ENCODE peak calls at places on chromosome 15, in six cellular contexts. B is K562, M is GM12878, I is GM12891, Q is SK-N-SH, A is H1. X is an unnamed sample.
A peak's percentile ranks its signal among the peaks of the same experiment; 100 is the strongest.

GRCh38 chr15:95558916-95559315 is 771.6 kb upstream of the NR2F2 start:
- DNase-seq in B (no peak), M (no peak), I (no peak), Q (no peak), A (no peak), X (no peak)

GRCh38 chr15:89106200-89106599 is 17.9 kb downstream of the ABHD2 start:
- DNase-seq in B (no peak), M (no peak), I (no peak), Q (no peak), A (no peak), X (no peak)

GRCh38 chr15:50552238-50552637 is 5.8 kb upstream of the USP50 start:
- DNase-seq in B (no peak), M (no peak), I (no peak), Q (no peak), A (no peak), X (no peak)

GRCh38 chr15:35705885-35706590 is 160.1 kb upstream of the DPH6 start:
- DNase-seq in B (no peak), M (no peak), I (no peak), Q (no peak), A (no peak), X (no peak)

GRCh38 chr15:44580105-44580504 is 43.2 kb downstream of the EIF3J start:
- DNase-seq in B (no peak), M (no peak), I (no peak), Q (no peak), A (no peak), X (no peak)

GRCh38 chr15:33857726-33858125 is 110.6 kb upstream of the CHRM5 start:
- DNase-seq in B (no peak), M (no peak), I (no peak), Q (no peak), A (no peak), X (no peak)

GRCh38 chr15:34154725-34155204 is 52.9 kb downstream of the PGBD4 start:
- DNase-seq in B (no peak), M (no peak), I (no peak), Q (no peak), A (no peak), X (no peak)

GRCh38 chr15:51833782-51834181 is 4.3 kb downstream of the TMOD3 start:
- DNase-seq in B (no peak), M (no peak), I (no peak), Q (no peak), A (no peak), X (no peak)

GRCh38 chr15:65196637-65197336 is 11.6 kb upstream of the CLPX start:
- DNase-seq in B (no peak), M (no peak), I (no peak), Q (no peak), A (peak; percentile 56), X (no peak)

GRCh38 chr15:63858881-63859280 is 25.1 kb upstream of the HERC1 start:
- DNase-seq in B (no peak), M (no peak), I (no peak), Q (no peak), A (no peak), X (no peak)

GRCh38 chr15:57218826-57219576 is 157.3 kb upstream of the CGNL1 start:
- DNase-seq in B (no peak), M (no peak), I (no peak), Q (peak; percentile 27), A (no peak), X (no peak)

GRCh38 chr15:65192016-65192415 is 6.9 kb upstream of the CLPX start:
- DNase-seq in B (no peak), M (no peak), I (no peak), Q (no peak), A (no peak), X (no peak)

GRCh38 chr15:48360841-48361240 is 29.6 kb downstream of the DUT start:
- DNase-seq in B (no peak), M (no peak), I (no peak), Q (no peak), A (no peak), X (no peak)

GRCh38 chr15:42094512-42094963 is at the start of gene PLA2G4D:
- DNase-seq in B (no peak), M (no peak), I (no peak), Q (no peak), A (no peak), X (no peak)

GRCh38 chr15:101596633-101597032 is 55.5 kb downstream of the TM2D3 start:
- DNase-seq in B (no peak), M (no peak), I (no peak), Q (no peak), A (no peak), X (no peak)

GRCh38 chr15:36777941-36778340 is 198.5 kb downstream of the CDIN1 start:
- DNase-seq in B (no peak), M (no peak), I (no peak), Q (no peak), A (no peak), X (no peak)

GRCh38 chr15:100049936-100050876 is 291.6 kb downstream of the ADAMTS17 start:
- DNase-seq in B (no peak), M (no peak), I (no peak), Q (no peak), A (no peak), X (no peak)

GRCh38 chr15:101046826-101047225 is 127.7 kb downstream of the LRRK1 start:
- DNase-seq in B (no peak), M (no peak), I (no peak), Q (no peak), A (peak; percentile 33), X (no peak)

GRCh38 chr15:36605626-36606263 is 26.3 kb downstream of the CDIN1 start:
- DNase-seq in B (no peak), M (no peak), I (no peak), Q (no peak), A (no peak), X (no peak)

GRCh38 chr15:98859149-98859548 is 148.4 kb downstream of the PGPEP1L start:
- DNase-seq in B (no peak), M (no peak), I (no peak), Q (no peak), A (no peak), X (no peak)

GRCh38 chr15:78058401-78058935 is 19.0 kb downstream of the TBC1D2B start:
- DNase-seq in B (no peak), M (no peak), I (no peak), Q (no peak), A (no peak), X (no peak)

GRCh38 chr15:39235084-39235795 is 345.6 kb upstream of the THBS1 start:
- DNase-seq in B (no peak), M (no peak), I (no peak), Q (no peak), A (no peak), X (no peak)
- TF ChIP-seq POLR2AphosphoS5 in B (no peak), M (no peak), I (no peak), Q (peak; percentile 50), A (no peak), X (no peak)

DNA sequence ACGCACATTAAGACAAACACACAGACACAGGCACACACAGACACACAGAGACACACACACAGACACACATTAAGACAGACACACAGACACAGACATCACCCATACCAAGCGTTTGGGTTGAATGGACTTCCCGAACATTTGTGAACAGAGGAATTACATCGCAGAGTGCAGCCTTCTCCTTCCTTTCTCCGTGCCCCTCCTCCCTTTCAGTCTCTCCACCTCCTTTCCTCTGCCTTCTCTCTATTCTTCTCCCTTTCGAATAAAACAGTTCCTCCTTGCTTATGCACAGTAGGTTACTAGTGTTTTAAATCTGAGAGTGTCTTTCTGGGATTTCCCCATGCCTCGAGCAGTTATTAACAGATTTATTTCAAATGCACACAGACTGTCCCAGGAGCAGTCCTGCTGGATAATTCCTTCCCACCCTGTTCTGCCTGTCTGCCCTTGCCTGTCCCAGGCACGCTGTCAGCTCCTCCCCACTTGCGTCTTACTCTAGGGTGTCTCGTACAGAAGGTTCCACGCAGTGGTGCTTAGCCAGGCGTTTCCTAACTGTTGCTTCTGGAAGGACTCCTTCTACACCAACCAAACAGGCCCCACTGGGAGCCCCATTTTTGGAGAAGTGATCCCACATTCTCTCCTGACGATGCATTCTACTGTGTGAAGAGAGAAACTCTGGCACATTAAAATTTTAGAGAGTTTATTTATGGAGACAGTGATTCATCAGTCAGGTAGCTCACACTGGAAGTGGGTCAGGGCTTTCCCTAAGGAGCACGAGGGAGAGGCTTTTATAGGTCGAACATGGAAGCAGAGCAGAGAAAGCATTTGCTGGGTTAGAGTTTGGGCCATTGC is 163.8 kb downstream of the SV2B start:
- DNase-seq in B (no peak), M (no peak), I (no peak), Q (no peak), A (no peak), X (no peak)
- TF ChIP-seq TAF1 in B (no peak), M (no peak), I (no peak), Q (no peak), A (no peak), X (no peak)

DNA sequence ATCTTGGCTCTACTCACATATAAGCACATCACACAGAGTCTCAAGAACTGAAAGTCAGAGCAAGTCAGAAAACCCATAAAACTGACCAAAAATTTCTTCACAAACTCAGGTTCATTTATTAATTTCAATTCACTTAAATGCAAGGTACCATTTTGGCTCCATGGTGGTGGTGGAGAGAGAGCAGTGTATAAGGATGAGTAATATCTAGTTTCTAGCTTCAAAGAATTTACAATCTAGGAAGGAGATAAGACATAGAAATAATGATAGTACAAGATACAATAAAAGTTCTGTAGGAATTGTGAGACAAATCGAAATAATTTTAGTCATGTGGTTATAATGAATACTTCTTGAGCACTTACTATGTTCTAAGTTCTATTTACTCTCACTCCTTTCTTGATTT is 6.7 kb upstream of the TP53BP1 start:
- DNase-seq in B (no peak), M (no peak), I (no peak), Q (no peak), A (no peak), X (no peak)
- TF ChIP-seq POLR2AphosphoS5 in B (no peak), M (no peak), I (no peak), Q (no peak), A (no peak), X (no peak)

DNA sequence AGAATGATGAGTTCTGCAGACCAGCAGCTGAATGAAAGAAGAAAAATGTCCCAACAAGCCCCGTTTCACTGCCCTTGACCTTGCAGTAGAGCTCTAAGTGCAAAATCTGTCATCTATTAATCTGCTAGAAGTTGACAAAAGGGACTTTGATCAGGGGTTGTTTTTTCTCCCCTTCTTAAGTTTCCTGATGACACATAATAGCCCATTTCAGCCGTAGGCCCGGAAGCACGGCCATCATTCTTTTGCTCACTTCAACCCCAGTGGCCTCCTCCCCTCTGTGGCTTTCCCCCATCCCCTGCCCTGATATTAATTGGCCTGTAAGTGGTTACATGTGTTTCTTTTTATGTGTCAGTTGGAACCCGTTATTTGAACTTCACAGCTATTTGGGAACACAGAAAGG is 299.0 kb downstream of the RPLP1 start:
- DNase-seq in B (no peak), M (peak; percentile 45), I (no peak), Q (no peak), A (no peak), X (no peak)
- TF ChIP-seq TAF1 in B (no peak), M (no peak), I (no peak), Q (no peak), A (no peak), X (no peak)

DNA sequence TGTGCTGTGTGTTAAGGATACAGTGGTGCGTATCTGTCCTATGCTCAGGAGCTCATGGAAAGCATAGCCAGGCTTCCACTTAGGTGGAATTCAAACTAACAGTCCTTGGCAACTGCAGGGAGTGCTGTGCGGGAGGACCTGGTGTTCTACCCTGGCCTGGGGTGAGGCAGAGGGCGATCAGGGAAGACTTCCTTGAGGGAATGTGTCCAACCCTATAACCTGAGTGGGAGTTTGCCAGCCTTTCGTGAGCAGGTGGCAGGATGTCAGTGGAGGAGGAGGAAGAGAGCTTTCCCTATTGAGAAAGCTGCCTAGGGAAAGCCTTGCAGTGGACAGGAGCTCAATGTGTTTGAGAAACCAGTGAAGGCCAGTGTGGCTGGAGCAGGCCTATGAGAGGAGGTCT is 271.1 kb upstream of the C2CD4B start:
- DNase-seq in B (no peak), M (no peak), I (no peak), Q (no peak), A (no peak), X (no peak)
- TF ChIP-seq POLR2AphosphoS5 in B (no peak), M (no peak), I (no peak), Q (no peak), A (no peak), X (no peak)

GRCh38 chr15:55337160-55337559 is 18.1 kb downstream of the PIGB start:
- DNase-seq in B (no peak), M (no peak), I (no peak), Q (no peak), A (no peak), X (no peak)
- TF ChIP-seq TAF1 in B (no peak), M (no peak), I (no peak), Q (no peak), A (no peak), X (no peak)

X was measured in GM12892.